ENCODE peak calls at places on chromosomes 16 and 17, in seven cellular contexts. One of them, this sample, is unnamed. For H3K4me1, the result is how much of the 10 kb centered on the place peaks cover.

GRCh38 chr17:72338847-72339790 is 218.3 kb downstream of the SOX9 start:
- DNase-seq in hepatocyte: peak
- DNase-seq in A673: peak
- DNase-seq in lung: no peak
- DNase-seq in tibial artery: no peak
- DNase-seq in lower lobe of right lung: no peak
- DNase-seq in adrenal gland: no peak
- DNase-seq in this sample: peak

GRCh38 chr17:29927546-29927945 is 2.5 kb downstream of the SSH2 start:
- DNase-seq in hepatocyte: no peak
- DNase-seq in A673: peak
- DNase-seq in lung: no peak
- DNase-seq in tibial artery: no peak
- DNase-seq in lower lobe of right lung: no peak
- DNase-seq in adrenal gland: no peak
- DNase-seq in this sample: no peak

GRCh38 chr16:10206215-10206614 is 24.0 kb upstream of the GRIN2A start:
- DNase-seq in hepatocyte: no peak
- DNase-seq in A673: no peak
- DNase-seq in lung: no peak
- DNase-seq in tibial artery: no peak
- DNase-seq in lower lobe of right lung: no peak
- DNase-seq in adrenal gland: no peak
- DNase-seq in this sample: no peak

GRCh38 chr17:74118504-74118903 is 85.0 kb upstream of the RPL38 start:
- DNase-seq in hepatocyte: peak
- DNase-seq in A673: no peak
- DNase-seq in lung: no peak
- DNase-seq in tibial artery: peak
- DNase-seq in lower lobe of right lung: no peak
- DNase-seq in adrenal gland: no peak
- DNase-seq in this sample: no peak

GRCh38 chr17:10579270-10579669 is 29.8 kb upstream of the MYH2 start:
- DNase-seq in hepatocyte: no peak
- DNase-seq in A673: no peak
- DNase-seq in lung: no peak
- DNase-seq in tibial artery: no peak
- DNase-seq in lower lobe of right lung: no peak
- DNase-seq in adrenal gland: no peak
- DNase-seq in this sample: no peak

GRCh38 chr16:74740795-74741304 is 33.8 kb downstream of the FA2H start:
- DNase-seq in hepatocyte: no peak
- DNase-seq in A673: no peak
- DNase-seq in lung: no peak
- DNase-seq in tibial artery: no peak
- DNase-seq in lower lobe of right lung: no peak
- DNase-seq in adrenal gland: peak
- DNase-seq in this sample: no peak

GRCh38 chr16:16778322-16778721 is 399.4 kb downstream of the NPIPA7 start:
- DNase-seq in hepatocyte: no peak
- DNase-seq in A673: no peak
- DNase-seq in lung: no peak
- DNase-seq in tibial artery: no peak
- DNase-seq in lower lobe of right lung: no peak
- DNase-seq in adrenal gland: no peak
- DNase-seq in this sample: no peak

GRCh38 chr16:47310792-47311211 is 150.1 kb downstream of the ITFG1 start:
- DNase-seq in hepatocyte: no peak
- DNase-seq in A673: no peak
- DNase-seq in lung: no peak
- DNase-seq in tibial artery: no peak
- DNase-seq in lower lobe of right lung: no peak
- DNase-seq in adrenal gland: no peak
- DNase-seq in this sample: no peak

GRCh38 chr17:46125831-46126230 is 67.4 kb downstream of the KANSL1 start:
- DNase-seq in hepatocyte: no peak
- DNase-seq in A673: no peak
- DNase-seq in lung: no peak
- DNase-seq in tibial artery: no peak
- DNase-seq in lower lobe of right lung: no peak
- DNase-seq in adrenal gland: no peak
- DNase-seq in this sample: no peak

DNA sequence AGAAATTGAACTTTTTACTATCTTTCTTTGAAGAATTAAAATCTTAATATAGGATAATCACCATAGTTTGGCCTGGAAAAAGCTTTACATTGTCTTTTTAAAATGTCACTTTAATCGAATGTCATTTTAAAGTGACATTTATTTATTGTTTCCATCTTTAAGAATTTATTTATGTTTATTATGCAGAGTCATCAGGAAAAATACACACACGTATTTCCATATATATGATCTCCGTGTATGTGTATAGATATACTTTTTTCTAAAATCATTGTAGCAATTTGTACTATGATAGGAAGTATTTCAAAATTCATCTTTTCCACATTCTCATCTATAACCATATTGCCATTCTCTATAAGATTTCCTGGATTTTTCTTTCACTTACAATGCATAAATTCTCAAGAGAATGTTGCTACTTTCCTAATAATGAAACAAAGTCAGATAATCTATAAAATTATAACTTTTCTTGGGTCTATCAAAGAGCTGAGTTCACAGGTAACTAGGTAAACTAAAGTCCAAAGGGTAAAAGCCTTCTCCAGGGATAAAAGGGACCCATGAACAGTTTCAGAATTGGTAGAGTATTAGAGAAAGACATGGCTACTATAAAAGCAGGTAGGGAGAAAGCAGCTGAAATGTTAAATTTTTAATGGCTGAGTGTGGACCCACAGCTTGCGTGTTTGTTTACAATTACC is 11.9 kb downstream of the ABCA8 start:
- DNase-seq in hepatocyte: no peak
- DNase-seq in A673: no peak
- DNase-seq in lung: no peak
- DNase-seq in tibial artery: no peak
- DNase-seq in lower lobe of right lung: no peak
- DNase-seq in adrenal gland: no peak
- DNase-seq in this sample: no peak
- H3K4me3 ChIP-seq in hepatocyte: no peak
- H3K4me3 ChIP-seq in A673: no peak
- H3K4me3 ChIP-seq in lung: no peak
- H3K4me3 ChIP-seq in tibial artery: no peak
- H3K4me3 ChIP-seq in lower lobe of right lung: no peak
- H3K4me3 ChIP-seq in adrenal gland: no peak
- H3K4me3 ChIP-seq in this sample: no peak

GRCh38 chr16:57123969-57124674 is 31.7 kb downstream of the CPNE2 start:
- DNase-seq in hepatocyte: no peak
- DNase-seq in A673: no peak
- DNase-seq in lung: peak
- DNase-seq in tibial artery: no peak
- DNase-seq in lower lobe of right lung: no peak
- DNase-seq in adrenal gland: no peak
- DNase-seq in this sample: no peak
- H3K4me1 ChIP-seq in hepatocyte: under half
- H3K4me1 ChIP-seq in A673: under half
- H3K4me1 ChIP-seq in lung: under half
- H3K4me1 ChIP-seq in tibial artery: under half
- H3K4me1 ChIP-seq in lower lobe of right lung: under half
- H3K4me1 ChIP-seq in adrenal gland: under half
- H3K4me1 ChIP-seq in this sample: under half

GRCh38 chr16:67874147-67874771 is 1.4 kb downstream of the EDC4 start:
- DNase-seq in hepatocyte: no peak
- DNase-seq in A673: no peak
- DNase-seq in lung: no peak
- DNase-seq in tibial artery: no peak
- DNase-seq in lower lobe of right lung: no peak
- DNase-seq in adrenal gland: no peak
- DNase-seq in this sample: no peak

GRCh38 chr16:67871256-67871655 is 1.6 kb upstream of the EDC4 start:
- DNase-seq in hepatocyte: no peak
- DNase-seq in A673: no peak
- DNase-seq in lung: no peak
- DNase-seq in tibial artery: no peak
- DNase-seq in lower lobe of right lung: no peak
- DNase-seq in adrenal gland: no peak
- DNase-seq in this sample: no peak

GRCh38 chr16:67872631-67873434 is at the start of gene EDC4:
- DNase-seq in hepatocyte: peak
- DNase-seq in A673: peak
- DNase-seq in lung: peak
- DNase-seq in tibial artery: peak
- DNase-seq in lower lobe of right lung: peak
- DNase-seq in adrenal gland: peak
- DNase-seq in this sample: peak

GRCh38 chr16:67873435-67874146 is 739 bp downstream of the EDC4 start:
- DNase-seq in hepatocyte: no peak
- DNase-seq in A673: no peak
- DNase-seq in lung: no peak
- DNase-seq in tibial artery: no peak
- DNase-seq in lower lobe of right lung: no peak
- DNase-seq in adrenal gland: no peak
- DNase-seq in this sample: no peak

DNA sequence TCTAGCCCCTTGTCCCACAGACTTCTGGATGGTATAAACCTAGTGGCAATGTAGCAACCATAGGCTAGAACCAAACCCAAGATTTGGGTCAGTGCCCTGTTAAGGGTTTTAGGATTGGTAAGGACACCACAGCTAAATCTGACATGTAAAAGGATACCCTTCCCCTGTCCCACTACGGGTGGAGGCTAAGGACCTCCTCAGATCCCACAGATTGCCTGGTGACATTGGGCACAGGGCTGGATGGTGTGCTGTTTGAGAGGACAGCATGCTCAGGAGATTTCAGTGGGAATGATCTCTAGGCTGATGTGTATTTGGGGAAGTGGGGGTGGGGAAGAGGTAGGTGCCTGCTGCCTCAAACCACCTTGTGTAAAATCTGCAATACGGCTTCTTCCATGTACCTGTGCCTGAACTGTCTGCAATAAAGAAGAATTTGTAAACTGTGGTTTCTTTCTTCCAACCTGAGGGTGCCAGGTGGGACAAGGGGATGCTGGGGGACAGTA is 671 bp upstream of the EDC4 start:
- DNase-seq in hepatocyte: no peak
- DNase-seq in A673: no peak
- DNase-seq in lung: no peak
- DNase-seq in tibial artery: no peak
- DNase-seq in lower lobe of right lung: no peak
- DNase-seq in adrenal gland: no peak
- DNase-seq in this sample: peak
- H3K4me3 ChIP-seq in hepatocyte: no peak
- H3K4me3 ChIP-seq in A673: peak
- H3K4me3 ChIP-seq in lung: no peak
- H3K4me3 ChIP-seq in tibial artery: peak
- H3K4me3 ChIP-seq in lower lobe of right lung: peak
- H3K4me3 ChIP-seq in adrenal gland: peak
- H3K4me3 ChIP-seq in this sample: peak

DNA sequence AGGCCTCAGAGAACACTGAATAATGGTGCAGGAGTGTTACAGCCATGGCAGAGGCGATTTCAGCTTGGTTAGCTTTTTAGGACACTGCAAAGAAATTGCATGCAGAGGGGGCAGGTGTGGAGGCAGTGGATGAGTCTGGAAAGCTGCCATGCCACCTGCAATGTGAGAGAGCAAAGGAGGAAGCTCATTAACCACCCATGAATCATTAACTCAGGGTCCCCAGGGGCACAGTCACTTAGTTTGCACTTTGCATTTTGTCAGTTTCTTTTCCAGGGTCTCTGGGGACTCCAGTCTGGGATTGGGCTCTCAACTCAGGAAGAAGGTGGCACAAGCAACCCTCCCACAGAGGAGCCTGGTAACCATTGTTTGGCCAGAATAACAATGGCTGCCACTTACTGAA is 132.9 kb downstream of the USP31 start:
- DNase-seq in hepatocyte: no peak
- DNase-seq in A673: no peak
- DNase-seq in lung: no peak
- DNase-seq in tibial artery: no peak
- DNase-seq in lower lobe of right lung: no peak
- DNase-seq in adrenal gland: no peak
- DNase-seq in this sample: no peak
- H3K4me1 ChIP-seq in hepatocyte: under half
- H3K4me1 ChIP-seq in A673: under half
- H3K4me1 ChIP-seq in lung: under half
- H3K4me1 ChIP-seq in tibial artery: under half
- H3K4me1 ChIP-seq in lower lobe of right lung: under half
- H3K4me1 ChIP-seq in adrenal gland: under half
- H3K4me1 ChIP-seq in this sample: under half

DNA sequence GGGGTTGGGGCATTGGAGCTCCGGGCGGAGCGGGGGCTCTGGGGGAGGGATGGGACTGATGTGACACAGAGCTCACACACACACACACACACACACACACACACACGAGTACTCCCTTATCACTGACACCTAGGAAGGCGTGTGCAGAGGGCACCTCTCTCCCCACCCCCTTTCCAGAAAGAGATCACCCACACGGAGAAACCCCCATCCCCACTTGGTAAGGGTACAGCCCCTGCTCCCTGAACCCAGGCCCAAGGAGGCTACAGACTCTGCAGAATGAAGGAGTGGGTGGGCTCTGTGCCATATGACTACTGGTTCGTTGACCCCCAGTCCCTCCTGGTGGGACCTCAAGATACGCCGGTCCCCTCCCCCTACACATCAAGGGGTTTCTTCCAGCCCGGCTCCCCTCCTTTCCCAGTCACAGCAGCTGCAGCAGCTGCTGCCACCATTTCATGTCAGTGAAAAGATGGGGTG is 8.7 kb upstream of the ARHGAP23 start:
- DNase-seq in hepatocyte: no peak
- DNase-seq in A673: no peak
- DNase-seq in lung: no peak
- DNase-seq in tibial artery: no peak
- DNase-seq in lower lobe of right lung: no peak
- DNase-seq in adrenal gland: no peak
- DNase-seq in this sample: no peak
- H3K4me3 ChIP-seq in hepatocyte: no peak
- H3K4me3 ChIP-seq in A673: peak
- H3K4me3 ChIP-seq in lung: no peak
- H3K4me3 ChIP-seq in tibial artery: peak
- H3K4me3 ChIP-seq in lower lobe of right lung: no peak
- H3K4me3 ChIP-seq in adrenal gland: peak
- H3K4me3 ChIP-seq in this sample: peak

GRCh38 chr16:48547530-48547929 is 62.5 kb downstream of the N4BP1 start:
- DNase-seq in hepatocyte: no peak
- DNase-seq in A673: no peak
- DNase-seq in lung: no peak
- DNase-seq in tibial artery: no peak
- DNase-seq in lower lobe of right lung: no peak
- DNase-seq in adrenal gland: no peak
- DNase-seq in this sample: no peak
- H3K4me1 ChIP-seq in hepatocyte: under half
- H3K4me1 ChIP-seq in A673: under half
- H3K4me1 ChIP-seq in lung: under half
- H3K4me1 ChIP-seq in tibial artery: under half
- H3K4me1 ChIP-seq in lower lobe of right lung: under half
- H3K4me1 ChIP-seq in adrenal gland: under half
- H3K4me1 ChIP-seq in this sample: under half

This sample was measured in right cardiac atrium.